ENCODE peak calls at places on chromosomes 7 and 10, in four cellular contexts. Z is retinal pigment epithelial cell, A is dorsolateral prefrontal cortex, M is fibroblast of mammary gland. O is an unnamed sample.

GRCh38 chr10:35641430-35642015 is 573 bp downstream of the FZD8 start:
- DNase-seq in M (peak), A (no peak), Z (no peak), O (peak)

GRCh38 chr7:150430465-150431085 is 19.9 kb upstream of the GIMAP8 start:
- DNase-seq in Z (no peak), M (peak), A (peak), O (no peak)

GRCh38 chr10:66680886-66681285 is 244.9 kb upstream of the LRRTM3 start:
- DNase-seq in A (no peak), M (no peak), Z (no peak), O (no peak)

GRCh38 chr10:84310470-84310869 is 17.9 kb upstream of the CCSER2 start:
- DNase-seq in A (no peak), Z (no peak), M (peak), O (peak)

GRCh38 chr10:117896517-117896916 is 150.2 kb downstream of the RAB11FIP2 start:
- DNase-seq in Z (no peak), A (no peak), M (no peak), O (no peak)

GRCh38 chr10:13340626-13341370 is 7.3 kb downstream of the SEPHS1 start:
- DNase-seq in Z (no peak), A (no peak), M (no peak), O (no peak)

GRCh38 chr7:96061844-96062243 is 260.1 kb downstream of the SLC25A13 start:
- DNase-seq in M (peak), Z (no peak), A (no peak), O (peak)

GRCh38 chr10:36489181-36489927 is 636.0 kb upstream of the ANKRD30A start:
- DNase-seq in M (peak), Z (no peak), A (no peak), O (peak)

GRCh38 chr7:36064676-36065075 is 88.4 kb upstream of the EEPD1 start:
- DNase-seq in M (no peak), Z (no peak), A (no peak), O (no peak)

GRCh38 chr10:88032566-88032965 is 169.1 kb downstream of the PTEN start:
- DNase-seq in A (no peak), Z (no peak), M (peak), O (peak)

GRCh38 chr7:7237978-7238267 is 55.6 kb downstream of the C1GALT1 start:
- DNase-seq in Z (no peak), A (no peak), M (no peak), O (no peak)
- H3K4me3 ChIP-seq in Z (no peak), A (no peak), M (no peak), O (no peak)

DNA sequence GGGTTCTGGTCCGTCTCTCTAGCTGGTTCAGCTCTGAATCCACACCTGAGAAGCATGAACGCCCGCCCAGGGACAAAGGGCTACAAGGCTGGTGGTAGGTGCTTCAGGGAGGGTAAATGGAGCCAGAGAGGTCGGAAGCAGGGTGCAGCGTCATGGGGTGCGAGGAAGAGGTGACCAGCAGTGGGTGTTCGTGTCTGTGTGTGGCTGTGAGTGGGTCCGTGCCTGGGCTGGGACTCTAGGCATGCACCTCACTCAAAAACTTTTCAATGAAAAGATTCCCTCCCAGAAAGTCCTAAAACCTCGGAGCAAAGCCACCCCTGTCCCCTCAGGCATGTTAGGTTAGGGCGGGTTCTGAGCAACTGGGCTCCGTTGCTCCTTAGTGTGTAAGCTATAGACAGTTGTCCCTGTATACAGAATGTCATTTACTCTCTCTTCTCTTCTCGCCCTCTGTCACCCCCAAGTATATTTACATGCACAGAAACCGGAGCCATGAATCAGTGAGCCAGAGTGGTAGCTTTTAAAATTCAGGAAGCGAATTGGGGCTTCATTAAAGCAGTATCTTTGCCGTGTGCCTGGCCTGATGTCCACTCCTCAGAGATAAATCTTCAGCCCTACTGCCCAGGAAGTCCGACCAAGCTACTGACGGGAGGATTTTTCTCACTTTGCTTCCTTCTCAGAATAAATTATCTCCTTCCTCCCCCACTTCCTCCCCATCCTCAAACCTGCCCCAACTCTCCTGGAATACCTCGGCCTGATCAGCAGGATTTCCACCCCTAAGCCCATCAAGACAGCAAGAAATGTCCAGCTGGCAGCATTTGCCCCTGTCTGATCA is 12.2 kb upstream of the GATA3 start:
- DNase-seq in A (no peak), Z (no peak), M (no peak), O (no peak)
- H3K4me3 ChIP-seq in A (no peak), Z (no peak), M (no peak), O (no peak)

GRCh38 chr7:102976493-102976892 is 63.7 kb downstream of the LRRC17 start:
- DNase-seq in A (no peak), Z (no peak), M (no peak), O (no peak)

GRCh38 chr7:102975854-102976253 is 63.1 kb downstream of the LRRC17 start:
- DNase-seq in Z (no peak), A (no peak), M (no peak), O (no peak)

GRCh38 chr7:102973096-102973802 is 60.4 kb downstream of the LRRC17 start:
- DNase-seq in A (no peak), M (peak), Z (no peak), O (peak)

GRCh38 chr7:102978280-102978679 is 65.5 kb downstream of the LRRC17 start:
- DNase-seq in A (no peak), Z (no peak), M (peak), O (peak)

GRCh38 chr7:102974366-102975236 is 61.8 kb downstream of the LRRC17 start:
- DNase-seq in M (no peak), A (no peak), Z (no peak), O (no peak)
- H3K4me3 ChIP-seq in M (no peak), A (no peak), Z (no peak), O (no peak)

DNA sequence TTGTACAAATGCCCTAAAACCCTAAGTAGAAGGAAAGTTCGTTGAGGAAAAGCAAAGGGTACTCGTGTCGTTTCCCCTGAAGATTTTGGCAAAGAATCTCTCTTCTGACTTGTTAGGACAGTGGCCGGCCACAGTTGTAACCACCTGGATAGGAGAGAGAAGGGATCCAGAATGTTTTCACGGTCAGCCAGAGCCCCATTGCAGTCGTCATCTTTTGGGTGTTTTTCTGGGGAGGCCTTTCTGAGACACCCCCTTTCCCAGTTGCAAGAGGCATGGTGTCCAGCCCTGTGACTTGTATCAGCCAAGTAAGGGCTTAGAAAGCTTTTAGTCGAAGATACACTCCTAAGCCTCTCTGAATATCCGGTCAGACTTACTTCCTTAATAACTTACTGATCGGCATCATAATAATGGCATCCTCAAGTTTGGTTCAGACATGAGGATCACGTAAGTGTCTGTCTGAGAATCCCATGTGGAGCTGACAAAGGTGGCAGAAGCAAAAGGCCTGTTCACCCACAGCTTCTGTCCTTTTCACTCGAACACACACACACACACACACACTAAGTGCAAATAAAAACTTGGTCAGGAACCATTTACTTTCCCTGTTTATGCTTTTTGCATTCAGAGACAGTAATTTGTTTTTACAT is 435.7 kb upstream of the GALNT17 start:
- DNase-seq in Z (no peak), A (no peak), M (peak), O (no peak)
- H3K4me3 ChIP-seq in Z (peak), A (peak), M (peak), O (peak)

GRCh38 chr10:104330168-104331117 is 7.8 kb downstream of the ITPRIP start:
- DNase-seq in A (no peak), Z (peak), M (peak), O (peak)
- H3K4me3 ChIP-seq in A (no peak), Z (no peak), M (no peak), O (peak)

GRCh38 chr10:103548006-103548405 is 54.5 kb downstream of the NEURL1 start:
- DNase-seq in M (no peak), Z (no peak), A (no peak), O (no peak)
- H3K4me3 ChIP-seq in M (no peak), Z (no peak), A (no peak), O (no peak)

GRCh38 chr10:62037890-62038608 is 136.6 kb downstream of the ARID5B start:
- DNase-seq in A (no peak), M (no peak), Z (no peak), O (no peak)
- H3K4me3 ChIP-seq in A (no peak), M (no peak), Z (no peak), O (no peak)

DNA sequence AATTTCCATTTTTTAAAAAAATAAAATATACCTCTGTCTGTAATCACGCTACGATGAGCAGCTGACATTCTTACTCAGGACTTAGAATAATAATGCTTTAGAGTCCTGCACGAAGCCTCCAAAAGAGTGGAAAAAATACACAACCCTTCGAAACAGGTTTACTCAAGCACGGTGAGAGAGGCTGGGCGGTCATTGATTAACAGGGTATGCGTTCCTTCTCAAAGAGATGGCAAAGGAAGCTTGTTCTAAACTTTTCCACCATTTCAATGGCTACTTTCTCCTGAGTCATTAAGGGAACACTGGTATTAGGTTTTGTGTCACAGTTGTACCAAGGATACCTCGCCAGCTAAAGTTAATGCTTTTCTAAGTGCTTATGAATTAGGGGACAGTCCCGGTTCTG is 141.9 kb upstream of the RHEB start:
- DNase-seq in Z (no peak), M (no peak), A (no peak), O (no peak)
- H3K4me3 ChIP-seq in Z (no peak), M (no peak), A (no peak), O (no peak)

GRCh38 chr10:104642001-104642270 is 846 bp downstream of the SORCS3 start:
- DNase-seq in M (no peak), Z (no peak), A (no peak), O (no peak)

GRCh38 chr10:104640339-104641149 is 546 bp upstream of the SORCS3 start:
- DNase-seq in Z (no peak), M (no peak), A (no peak), O (no peak)

GRCh38 chr10:104642311-104643022 is 1.4 kb downstream of the SORCS3 start:
- DNase-seq in M (peak), Z (no peak), A (peak), O (no peak)

GRCh38 chr10:104641150-104642000 is at the start of gene SORCS3:
- DNase-seq in A (no peak), Z (no peak), M (no peak), O (no peak)

DNA sequence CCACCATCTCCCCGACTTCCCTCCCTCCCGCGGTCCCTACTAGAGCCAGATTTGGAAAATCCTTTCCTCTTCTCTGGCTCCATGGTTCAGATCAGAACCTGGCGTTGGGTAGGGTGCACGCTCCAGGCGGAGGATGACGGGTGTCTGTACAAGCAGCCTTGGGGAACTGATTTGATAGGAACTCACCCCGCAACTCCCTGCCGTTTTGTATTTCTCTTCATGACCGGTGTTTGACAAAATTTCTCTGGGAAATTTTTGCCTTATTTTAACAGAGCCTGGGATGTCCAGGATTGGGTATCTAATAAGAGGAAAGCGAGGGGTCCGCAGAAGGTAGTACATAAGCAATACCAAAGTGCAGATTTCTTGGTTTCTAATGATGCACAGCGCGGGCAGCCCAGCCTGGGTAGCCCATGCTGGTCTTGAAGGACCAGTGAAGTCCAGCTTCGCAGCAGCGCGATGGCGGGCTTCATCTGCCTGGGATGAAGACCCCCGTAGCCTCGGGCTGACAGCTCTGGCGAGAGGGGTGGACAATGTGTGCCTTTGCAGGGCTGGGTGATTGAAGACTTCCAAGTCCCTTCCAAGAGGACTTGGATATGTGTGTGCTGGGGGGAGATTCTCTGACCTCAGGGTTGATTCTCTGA is 2.1 kb downstream of the SORCS3 start:
- DNase-seq in M (no peak), Z (no peak), A (no peak), O (no peak)
- H3K4me3 ChIP-seq in M (no peak), Z (no peak), A (peak), O (no peak)

O was measured in fibroblast of pulmonary artery.